ENCODE peak calls at places on chromosomes 12 and 14, in seven cellular contexts. One of them, this sample, is unnamed.

GRCh38 chr14:105475916-105476845 is 1.6 kb downstream of the CRIP2 start:
- DNase-seq in DND-41: no peak
- DNase-seq in lung: no peak
- DNase-seq in AG04450: no peak
- DNase-seq in right atrium auricular region: no peak
- DNase-seq in GM23248: peak
- DNase-seq in fibroblast of mammary gland: peak
- DNase-seq in this sample: peak

GRCh38 chr12:51726931-51727330 is 121.6 kb downstream of the FIGNL2 start:
- DNase-seq in lung: no peak
- DNase-seq in AG04450: no peak
- DNase-seq in fibroblast of mammary gland: no peak
- DNase-seq in right atrium auricular region: no peak
- DNase-seq in DND-41: no peak
- DNase-seq in GM23248: no peak
- DNase-seq in this sample: peak

GRCh38 chr14:101008631-101009336 is 105.3 kb upstream of the RTL1 start:
- DNase-seq in AG04450: no peak
- DNase-seq in DND-41: no peak
- DNase-seq in right atrium auricular region: no peak
- DNase-seq in GM23248: peak
- DNase-seq in fibroblast of mammary gland: peak
- DNase-seq in lung: no peak
- DNase-seq in this sample: no peak

GRCh38 chr14:34693228-34693939 is 21.0 kb downstream of the CFL2 start:
- DNase-seq in lung: peak
- DNase-seq in DND-41: no peak
- DNase-seq in AG04450: no peak
- DNase-seq in right atrium auricular region: no peak
- DNase-seq in fibroblast of mammary gland: no peak
- DNase-seq in GM23248: peak
- DNase-seq in this sample: peak

GRCh38 chr14:61609143-61609851 is 86.0 kb upstream of the HIF1A start:
- DNase-seq in AG04450: no peak
- DNase-seq in DND-41: no peak
- DNase-seq in fibroblast of mammary gland: peak
- DNase-seq in lung: no peak
- DNase-seq in right atrium auricular region: no peak
- DNase-seq in GM23248: peak
- DNase-seq in this sample: no peak

GRCh38 chr12:96143392-96143791 is 50.8 kb upstream of the ELK3 start:
- DNase-seq in GM23248: no peak
- DNase-seq in DND-41: peak
- DNase-seq in right atrium auricular region: no peak
- DNase-seq in AG04450: no peak
- DNase-seq in fibroblast of mammary gland: no peak
- DNase-seq in lung: no peak
- DNase-seq in this sample: no peak

GRCh38 chr14:79706382-79706781 is 504.9 kb downstream of the DIO2 start:
- DNase-seq in GM23248: no peak
- DNase-seq in lung: no peak
- DNase-seq in AG04450: no peak
- DNase-seq in DND-41: no peak
- DNase-seq in fibroblast of mammary gland: no peak
- DNase-seq in right atrium auricular region: no peak
- DNase-seq in this sample: no peak

GRCh38 chr14:100560999-100561398 is 26.2 kb downstream of the BEGAIN start:
- DNase-seq in right atrium auricular region: no peak
- DNase-seq in fibroblast of mammary gland: no peak
- DNase-seq in DND-41: no peak
- DNase-seq in lung: no peak
- DNase-seq in GM23248: no peak
- DNase-seq in AG04450: no peak
- DNase-seq in this sample: no peak

GRCh38 chr14:89956294-89957009 is 725 bp downstream of the TDP1 start:
- DNase-seq in fibroblast of mammary gland: peak
- DNase-seq in DND-41: peak
- DNase-seq in AG04450: peak
- DNase-seq in lung: peak
- DNase-seq in right atrium auricular region: peak
- DNase-seq in GM23248: peak
- DNase-seq in this sample: peak

GRCh38 chr14:89617471-89618291 is 200.6 kb upstream of the FOXN3 start:
- DNase-seq in right atrium auricular region: peak
- DNase-seq in fibroblast of mammary gland: peak
- DNase-seq in lung: no peak
- DNase-seq in GM23248: peak
- DNase-seq in AG04450: no peak
- DNase-seq in DND-41: peak
- DNase-seq in this sample: peak

GRCh38 chr12:131642101-131642540 is 68.8 kb upstream of the SFSWAP start:
- DNase-seq in fibroblast of mammary gland: no peak
- DNase-seq in DND-41: no peak
- DNase-seq in lung: no peak
- DNase-seq in AG04450: no peak
- DNase-seq in right atrium auricular region: no peak
- DNase-seq in GM23248: no peak
- DNase-seq in this sample: no peak

GRCh38 chr12:51702582-51702981 is 111.5 kb downstream of the SCN8A start:
- DNase-seq in fibroblast of mammary gland: no peak
- DNase-seq in GM23248: no peak
- DNase-seq in AG04450: no peak
- DNase-seq in right atrium auricular region: no peak
- DNase-seq in lung: no peak
- DNase-seq in DND-41: no peak
- DNase-seq in this sample: no peak

GRCh38 chr14:96662116-96662901 is 134.9 kb upstream of the VRK1 start:
- DNase-seq in right atrium auricular region: no peak
- DNase-seq in fibroblast of mammary gland: peak
- DNase-seq in AG04450: no peak
- DNase-seq in DND-41: no peak
- DNase-seq in GM23248: no peak
- DNase-seq in lung: peak
- DNase-seq in this sample: no peak

GRCh38 chr14:36584167-36584811 is 1.9 kb upstream of the NKX2-8 start:
- DNase-seq in GM23248: no peak
- DNase-seq in right atrium auricular region: no peak
- DNase-seq in lung: no peak
- DNase-seq in AG04450: no peak
- DNase-seq in fibroblast of mammary gland: no peak
- DNase-seq in DND-41: no peak
- DNase-seq in this sample: no peak

GRCh38 chr12:11798856-11799530 is 149.5 kb downstream of the ETV6 start:
- DNase-seq in GM23248: peak
- DNase-seq in right atrium auricular region: no peak
- DNase-seq in DND-41: peak
- DNase-seq in fibroblast of mammary gland: peak
- DNase-seq in AG04450: peak
- DNase-seq in lung: no peak
- DNase-seq in this sample: peak

DNA sequence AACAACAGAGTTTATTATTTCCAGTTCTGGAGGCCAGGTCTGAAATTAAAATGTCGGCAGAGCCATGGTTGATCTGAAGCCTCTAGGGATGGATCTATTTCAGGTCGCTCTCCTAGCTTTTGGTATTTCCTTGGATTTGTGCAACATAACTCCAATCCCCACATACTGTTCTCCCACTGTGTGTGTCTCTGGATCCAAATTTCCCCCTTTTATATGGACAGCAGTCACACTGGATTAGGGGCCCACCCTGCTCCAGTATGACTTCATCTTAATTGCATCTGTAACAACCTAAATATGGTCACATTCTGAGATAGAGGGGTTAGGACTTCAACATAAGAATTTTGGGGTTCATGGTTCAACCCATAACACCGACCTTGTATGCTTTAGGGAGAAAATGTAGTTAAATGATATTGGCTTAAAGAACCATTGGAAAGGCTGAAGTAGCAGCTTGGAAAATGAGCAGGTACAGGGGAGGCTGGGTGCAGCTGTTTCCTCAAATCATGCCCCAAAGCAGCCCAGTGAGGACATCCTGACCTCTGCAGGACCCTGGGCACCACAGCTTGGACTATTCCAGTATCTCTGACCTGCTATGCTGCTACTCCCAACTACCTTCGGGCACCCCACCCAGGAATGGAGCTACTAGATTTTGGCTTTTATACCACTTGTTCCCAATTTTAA is 13.9 kb upstream of the MDM2 start:
- DNase-seq in AG04450: no peak
- DNase-seq in DND-41: no peak
- DNase-seq in GM23248: no peak
- DNase-seq in lung: no peak
- DNase-seq in fibroblast of mammary gland: no peak
- DNase-seq in right atrium auricular region: no peak
- DNase-seq in this sample: no peak
- H3K4me3 ChIP-seq in AG04450: no peak
- H3K4me3 ChIP-seq in DND-41: no peak
- H3K4me3 ChIP-seq in GM23248: no peak
- H3K4me3 ChIP-seq in lung: no peak
- H3K4me3 ChIP-seq in fibroblast of mammary gland: no peak
- H3K4me3 ChIP-seq in right atrium auricular region: no peak
- H3K4me3 ChIP-seq in this sample: no peak

DNA sequence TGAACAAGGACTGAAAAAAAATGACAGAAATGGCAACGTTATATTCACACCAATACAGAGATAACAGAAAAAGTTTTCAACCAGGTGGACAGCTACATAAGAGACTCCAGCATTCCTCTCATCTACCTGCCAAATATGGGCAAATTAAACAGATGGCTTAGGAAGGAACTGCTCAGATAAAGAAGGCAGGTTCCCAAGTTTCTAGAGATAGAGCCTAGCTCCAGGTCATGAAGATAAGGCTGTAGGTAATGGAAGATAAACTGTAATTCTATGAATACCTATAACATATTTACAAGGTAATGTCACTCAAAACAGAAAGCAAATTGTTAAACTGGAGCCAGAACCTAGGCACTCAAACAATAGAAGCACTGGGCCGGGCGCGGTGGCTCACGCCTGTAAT is 42.5 kb downstream of the GIT2 start:
- DNase-seq in right atrium auricular region: no peak
- DNase-seq in AG04450: no peak
- DNase-seq in fibroblast of mammary gland: no peak
- DNase-seq in lung: no peak
- DNase-seq in DND-41: no peak
- DNase-seq in GM23248: no peak
- DNase-seq in this sample: no peak
- H3K4me3 ChIP-seq in right atrium auricular region: no peak
- H3K4me3 ChIP-seq in AG04450: no peak
- H3K4me3 ChIP-seq in fibroblast of mammary gland: no peak
- H3K4me3 ChIP-seq in lung: no peak
- H3K4me3 ChIP-seq in DND-41: no peak
- H3K4me3 ChIP-seq in GM23248: no peak
- H3K4me3 ChIP-seq in this sample: no peak

GRCh38 chr12:49825971-49826421 is 2.2 kb downstream of the NCKAP5L start:
- DNase-seq in AG04450: no peak
- DNase-seq in fibroblast of mammary gland: peak
- DNase-seq in lung: no peak
- DNase-seq in right atrium auricular region: no peak
- DNase-seq in DND-41: no peak
- DNase-seq in GM23248: peak
- DNase-seq in this sample: peak

GRCh38 chr12:49825360-49825970 is 2.7 kb downstream of the NCKAP5L start:
- DNase-seq in DND-41: no peak
- DNase-seq in lung: no peak
- DNase-seq in GM23248: peak
- DNase-seq in right atrium auricular region: peak
- DNase-seq in AG04450: no peak
- DNase-seq in fibroblast of mammary gland: peak
- DNase-seq in this sample: peak

GRCh38 chr12:49823951-49824350 is 4.3 kb downstream of the NCKAP5L start:
- DNase-seq in DND-41: no peak
- DNase-seq in right atrium auricular region: no peak
- DNase-seq in GM23248: no peak
- DNase-seq in fibroblast of mammary gland: no peak
- DNase-seq in lung: no peak
- DNase-seq in AG04450: no peak
- DNase-seq in this sample: no peak

GRCh38 chr12:49824416-49824815 is 3.8 kb downstream of the NCKAP5L start:
- DNase-seq in GM23248: no peak
- DNase-seq in right atrium auricular region: no peak
- DNase-seq in DND-41: no peak
- DNase-seq in fibroblast of mammary gland: no peak
- DNase-seq in lung: no peak
- DNase-seq in AG04450: no peak
- DNase-seq in this sample: no peak

DNA sequence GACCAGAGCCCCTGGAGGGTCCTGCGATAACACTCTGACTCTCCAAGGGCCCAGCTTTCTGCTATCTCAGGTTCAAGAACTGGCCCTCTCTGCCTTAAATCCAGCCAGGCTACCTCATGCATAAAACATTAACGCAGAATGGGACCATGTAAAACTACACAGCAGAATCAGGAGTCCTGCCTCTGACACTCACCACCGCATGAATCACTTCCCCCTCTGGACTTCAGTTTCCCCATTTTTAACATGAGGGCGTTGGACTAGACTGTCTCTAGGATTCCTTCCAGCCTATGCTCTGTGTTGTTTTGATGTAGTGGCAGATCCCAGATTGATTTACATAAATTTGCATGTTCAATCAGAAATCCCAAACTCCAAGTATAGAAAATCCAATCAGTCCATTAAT is 3.3 kb downstream of the NCKAP5L start:
- DNase-seq in right atrium auricular region: peak
- DNase-seq in lung: no peak
- DNase-seq in fibroblast of mammary gland: peak
- DNase-seq in DND-41: no peak
- DNase-seq in AG04450: no peak
- DNase-seq in GM23248: peak
- DNase-seq in this sample: peak
- H3K4me3 ChIP-seq in right atrium auricular region: no peak
- H3K4me3 ChIP-seq in lung: no peak
- H3K4me3 ChIP-seq in fibroblast of mammary gland: peak
- H3K4me3 ChIP-seq in DND-41: no peak
- H3K4me3 ChIP-seq in AG04450: peak
- H3K4me3 ChIP-seq in GM23248: peak
- H3K4me3 ChIP-seq in this sample: peak

GRCh38 chr12:6873094-6874006 is at the start of gene SPSB2:
- DNase-seq in AG04450: peak
- DNase-seq in fibroblast of mammary gland: peak
- DNase-seq in DND-41: peak
- DNase-seq in right atrium auricular region: peak
- DNase-seq in lung: peak
- DNase-seq in GM23248: peak
- DNase-seq in this sample: peak

GRCh38 chr12:6869049-6870021 is 2.0 kb downstream of the TPI1 start:
- DNase-seq in AG04450: peak
- DNase-seq in right atrium auricular region: peak
- DNase-seq in DND-41: peak
- DNase-seq in GM23248: peak
- DNase-seq in lung: peak
- DNase-seq in fibroblast of mammary gland: peak
- DNase-seq in this sample: peak

GRCh38 chr12:6868211-6869048 is 1.1 kb downstream of the TPI1 start:
- DNase-seq in DND-41: peak
- DNase-seq in GM23248: peak
- DNase-seq in AG04450: no peak
- DNase-seq in fibroblast of mammary gland: peak
- DNase-seq in lung: no peak
- DNase-seq in right atrium auricular region: no peak
- DNase-seq in this sample: no peak

GRCh38 chr12:6871052-6871957 is 1.8 kb downstream of the SPSB2 start:
- DNase-seq in GM23248: peak
- DNase-seq in fibroblast of mammary gland: no peak
- DNase-seq in DND-41: peak
- DNase-seq in lung: no peak
- DNase-seq in AG04450: no peak
- DNase-seq in right atrium auricular region: no peak
- DNase-seq in this sample: no peak

GRCh38 chr12:6872073-6873048 is 742 bp downstream of the SPSB2 start:
- DNase-seq in GM23248: peak
- DNase-seq in right atrium auricular region: peak
- DNase-seq in fibroblast of mammary gland: peak
- DNase-seq in lung: peak
- DNase-seq in AG04450: no peak
- DNase-seq in DND-41: peak
- DNase-seq in this sample: peak
- H3K4me3 ChIP-seq in GM23248: peak
- H3K4me3 ChIP-seq in right atrium auricular region: peak
- H3K4me3 ChIP-seq in fibroblast of mammary gland: peak
- H3K4me3 ChIP-seq in lung: peak
- H3K4me3 ChIP-seq in AG04450: peak
- H3K4me3 ChIP-seq in DND-41: peak
- H3K4me3 ChIP-seq in this sample: peak